ENCODE peak calls at places on chromosomes 7 and 10, in six cellular contexts. S, Z, H, P, L and G are unnamed samples.

GRCh38 chr7:29806131-29806792 is at the start of gene WIPF3:
- DNase-seq in L (no peak), P (no peak), H (peak), S (no peak), Z (peak), G (peak)

GRCh38 chr10:72830625-72831024 is 62.9 kb upstream of the OIT3 start:
- DNase-seq in H (no peak), S (no peak), Z (no peak), P (no peak), L (no peak), G (no peak)

GRCh38 chr7:39184387-39184786 is 206.7 kb downstream of the POU6F2 start:
- DNase-seq in Z (no peak), P (no peak), S (no peak), H (no peak), L (no peak), G (no peak)

GRCh38 chr10:15824498-15824897 is 35.8 kb downstream of the MINDY3 start:
- DNase-seq in L (peak), Z (no peak), P (no peak), H (no peak), S (no peak), G (no peak)

GRCh38 chr10:119333146-119333792 is 125.9 kb downstream of the GRK5 start:
- DNase-seq in L (no peak), S (no peak), H (no peak), P (no peak), Z (peak), G (no peak)

GRCh38 chr7:70271617-70272081 is 673.4 kb downstream of the AUTS2 start:
- DNase-seq in Z (no peak), P (no peak), S (no peak), H (no peak), L (no peak), G (no peak)

GRCh38 chr10:59965899-59966650 is 59.7 kb upstream of the CCDC6 start:
- DNase-seq in P (no peak), L (no peak), Z (no peak), S (no peak), H (no peak), G (no peak)

GRCh38 chr10:29736325-29737208 is 101.8 kb upstream of the SVIL start:
- DNase-seq in P (peak), H (peak), L (peak), S (no peak), Z (peak), G (no peak)

GRCh38 chr10:17586741-17587720 is 30.1 kb downstream of the HACD1 start:
- DNase-seq in L (peak), S (no peak), H (no peak), P (no peak), Z (no peak), G (no peak)

GRCh38 chr7:149385195-149385955 is 75.5 kb downstream of the ZNF777 start:
- DNase-seq in Z (no peak), H (no peak), S (no peak), P (no peak), L (no peak), G (no peak)

GRCh38 chr7:155298288-155298833 is 683 bp downstream of the INSIG1 start:
- DNase-seq in Z (no peak), S (no peak), H (no peak), L (peak), P (no peak), G (no peak)